ENCODE peak calls at places on chromosomes 11 and 22, in ten cellular contexts. H, Y, O, L, W, M, V, F, R and S are unnamed samples.

GRCh38 chr11:20762112-20762511 is 92.7 kb downstream of the NELL1 start:
- DNase-seq in H (no peak), Y (no peak), O (no peak), L (no peak), W (no peak), M (no peak), V (no peak), F (no peak), R (no peak), S (no peak)

GRCh38 chr11:75011357-75011756 is 22.6 kb downstream of the NEU3 start:
- DNase-seq in H (no peak), Y (no peak), O (no peak), L (no peak), W (no peak), M (no peak), V (no peak), F (no peak), R (no peak), S (no peak)

GRCh38 chr11:1307998-1308744 is 1.3 kb downstream of the TOLLIP start:
- DNase-seq in H (no peak), Y (no peak), O (no peak), L (peak), W (peak), M (peak), V (no peak), F (no peak), R (no peak), S (no peak)

GRCh38 chr22:40476341-40476740 is 105.9 kb downstream of the SGSM3 start:
- DNase-seq in H (no peak), Y (no peak), O (no peak), L (no peak), W (no peak), M (no peak), V (no peak), F (no peak), R (no peak), S (no peak)

GRCh38 chr11:61499816-61500491 is 8.6 kb upstream of the LRRC10B start:
- DNase-seq in H (no peak), Y (no peak), O (no peak), L (no peak), W (no peak), M (no peak), V (no peak), F (no peak), R (no peak), S (no peak)

GRCh38 chr11:101844608-101845007 is 70.2 kb upstream of the CEP126 start:
- DNase-seq in H (no peak), Y (no peak), O (no peak), L (no peak), W (no peak), M (no peak), V (no peak), F (no peak), R (no peak), S (no peak)

GRCh38 chr11:112050721-112051120 is 23.1 kb downstream of the PIH1D2 start:
- DNase-seq in H (no peak), Y (peak), O (no peak), L (no peak), W (no peak), M (no peak), V (no peak), F (no peak), R (no peak), S (no peak)

GRCh38 chr11:10413268-10413667 is 41.8 kb upstream of the AMPD3 start:
- DNase-seq in H (peak), Y (no peak), O (peak), L (peak), W (peak), M (no peak), V (no peak), F (peak), R (no peak), S (no peak)

GRCh38 chr11:120499088-120499487 is 12.5 kb upstream of the GRIK4 start:
- DNase-seq in H (no peak), Y (peak), O (no peak), L (no peak), W (no peak), M (no peak), V (no peak), F (no peak), R (no peak), S (no peak)

GRCh38 chr11:43130616-43131015 is 181.2 kb upstream of the API5 start:
- DNase-seq in H (no peak), Y (no peak), O (no peak), L (no peak), W (no peak), M (no peak), V (no peak), F (no peak), R (no peak), S (no peak)

GRCh38 chr22:40681451-40681850 is 2.2 kb downstream of the MCHR1 start:
- DNase-seq in H (no peak), Y (no peak), O (no peak), L (no peak), W (no peak), M (no peak), V (no peak), F (no peak), R (no peak), S (no peak)

GRCh38 chr11:85299247-85299646 is 327.9 kb downstream of the DLG2 start:
- DNase-seq in H (no peak), Y (no peak), O (no peak), L (no peak), W (no peak), M (no peak), V (no peak), F (no peak), R (no peak), S (peak)

GRCh38 chr22:50190182-50190951 is 4.7 kb downstream of the TRABD start:
- DNase-seq in H (peak), Y (peak), O (peak), L (peak), W (peak), M (peak), V (no peak), F (no peak), R (peak), S (no peak)

GRCh38 chr11:96530473-96530872 is 140.7 kb downstream of the JRKL start:
- DNase-seq in H (no peak), Y (no peak), O (no peak), L (no peak), W (no peak), M (no peak), V (no peak), F (no peak), R (no peak), S (no peak)

GRCh38 chr11:35563413-35564245 is 38.2 kb upstream of the PAMR1 start:
- DNase-seq in H (no peak), Y (no peak), O (no peak), L (no peak), W (no peak), M (no peak), V (no peak), F (no peak), R (no peak), S (no peak)

GRCh38 chr11:18036456-18036855 is 9.6 kb downstream of the TPH1 start:
- DNase-seq in H (no peak), Y (no peak), O (no peak), L (no peak), W (no peak), M (no peak), V (no peak), F (no peak), R (no peak), S (no peak)

GRCh38 chr22:24089951-24090350 is 78.8 kb downstream of the CABIN1 start:
- DNase-seq in H (no peak), Y (no peak), O (no peak), L (no peak), W (peak), M (no peak), V (no peak), F (no peak), R (no peak), S (no peak)
- TF ChIP-seq POLR2A in H (no peak), Y (no peak), O (no peak), L (no peak), W (no peak), M (no peak), V (no peak), F (no peak), R (no peak), S (no peak)

DNA sequence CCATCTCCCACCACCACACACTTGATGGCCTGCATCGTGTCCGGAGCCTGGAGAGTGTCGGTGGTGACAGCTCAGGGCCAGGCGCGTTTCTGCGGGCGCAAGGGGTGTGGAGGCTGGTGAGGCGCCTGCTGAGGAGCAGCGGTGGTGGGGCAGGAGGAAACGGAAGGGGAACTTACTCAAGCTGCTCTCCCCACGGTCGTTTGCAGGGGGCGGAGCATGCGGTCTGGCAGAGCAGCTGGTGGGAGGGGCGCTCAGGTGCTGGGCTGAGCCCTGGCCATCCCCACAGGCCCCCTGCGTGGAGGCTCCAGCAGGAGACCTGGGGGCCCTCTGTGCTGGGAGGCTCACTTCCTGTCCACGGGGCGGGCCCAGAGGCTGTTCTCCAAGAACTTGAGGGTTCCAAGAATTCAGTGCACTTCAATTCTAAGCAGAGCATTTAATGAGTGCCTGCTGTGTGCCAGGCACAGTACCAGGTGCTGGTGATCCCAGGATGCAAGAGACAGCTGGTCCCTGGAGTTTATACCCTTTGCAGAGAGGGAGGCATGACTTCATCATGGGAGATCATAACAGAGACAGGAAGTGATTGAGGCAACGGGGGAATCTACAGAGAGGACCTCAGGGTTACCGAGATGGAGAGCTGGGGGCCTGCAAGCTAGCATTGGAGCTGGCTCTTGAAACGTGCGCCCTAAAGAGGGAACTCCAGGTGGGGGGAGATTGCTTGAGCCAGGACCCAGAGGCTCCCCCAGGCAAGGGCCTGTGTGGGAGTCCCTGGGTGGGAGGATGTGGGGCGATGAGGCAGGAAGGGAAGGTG is at the start of gene RAC2:
- DNase-seq in H (no peak), Y (no peak), O (peak), L (peak), W (peak), M (peak), V (no peak), F (peak), R (no peak), S (peak)
- TF ChIP-seq POLR2A in H (no peak), Y (peak), O (no peak), L (no peak), W (peak), M (no peak), V (no peak), F (no peak), R (no peak), S (peak)

GRCh38 chr22:35839811-35840739 is 122.4 kb downstream of the APOL5 start:
- DNase-seq in H (peak), Y (no peak), O (peak), L (peak), W (peak), M (peak), V (no peak), F (peak), R (peak), S (peak)
- TF ChIP-seq POLR2A in H (no peak), Y (no peak), O (no peak), L (no peak), W (no peak), M (no peak), V (no peak), F (no peak), R (no peak), S (no peak)

GRCh38 chr11:57321996-57322880 is 2.5 kb downstream of the TNKS1BP1 start:
- DNase-seq in H (peak), Y (no peak), O (peak), L (peak), W (no peak), M (peak), V (no peak), F (peak), R (peak), S (peak)
- TF ChIP-seq POLR2A in H (peak), Y (no peak), O (no peak), L (peak), W (no peak), M (peak), V (peak), F (peak), R (peak), S (peak)

GRCh38 chr11:83159901-83160865 is 3.3 kb downstream of the PCF11 start:
- DNase-seq in H (no peak), Y (no peak), O (no peak), L (peak), W (peak), M (peak), V (no peak), F (no peak), R (no peak), S (no peak)
- TF ChIP-seq POLR2A in H (no peak), Y (peak), O (no peak), L (no peak), W (no peak), M (no peak), V (no peak), F (no peak), R (no peak), S (no peak)

GRCh38 chr22:44484618-44485017 is 13.4 kb downstream of the RTL6 start:
- DNase-seq in H (peak), Y (no peak), O (no peak), L (no peak), W (no peak), M (no peak), V (no peak), F (no peak), R (no peak), S (no peak)

GRCh38 chr22:44483878-44484277 is 14.2 kb downstream of the RTL6 start:
- DNase-seq in H (no peak), Y (no peak), O (no peak), L (no peak), W (no peak), M (no peak), V (no peak), F (no peak), R (no peak), S (no peak)

GRCh38 chr22:44475706-44476105 is 22.3 kb downstream of the RTL6 start:
- DNase-seq in H (no peak), Y (no peak), O (no peak), L (no peak), W (no peak), M (no peak), V (no peak), F (no peak), R (no peak), S (no peak)

GRCh38 chr22:44485494-44485893 is 12.5 kb downstream of the RTL6 start:
- DNase-seq in H (no peak), Y (no peak), O (no peak), L (no peak), W (no peak), M (no peak), V (no peak), F (no peak), R (no peak), S (no peak)

GRCh38 chr22:44479662-44480061 is 18.4 kb downstream of the RTL6 start:
- DNase-seq in H (no peak), Y (no peak), O (no peak), L (no peak), W (no peak), M (no peak), V (no peak), F (no peak), R (no peak), S (no peak)
- TF ChIP-seq POLR2A in H (no peak), Y (no peak), O (no peak), L (no peak), W (no peak), M (no peak), V (no peak), F (no peak), R (no peak), S (no peak)

GRCh38 chr22:30574095-30574981 is at the start of gene GAL3ST1:
- DNase-seq in H (no peak), Y (no peak), O (no peak), L (peak), W (no peak), M (peak), V (no peak), F (no peak), R (no peak), S (no peak)
- TF ChIP-seq POLR2A in H (no peak), Y (no peak), O (no peak), L (no peak), W (no peak), M (no peak), V (no peak), F (no peak), R (no peak), S (no peak)

DNA sequence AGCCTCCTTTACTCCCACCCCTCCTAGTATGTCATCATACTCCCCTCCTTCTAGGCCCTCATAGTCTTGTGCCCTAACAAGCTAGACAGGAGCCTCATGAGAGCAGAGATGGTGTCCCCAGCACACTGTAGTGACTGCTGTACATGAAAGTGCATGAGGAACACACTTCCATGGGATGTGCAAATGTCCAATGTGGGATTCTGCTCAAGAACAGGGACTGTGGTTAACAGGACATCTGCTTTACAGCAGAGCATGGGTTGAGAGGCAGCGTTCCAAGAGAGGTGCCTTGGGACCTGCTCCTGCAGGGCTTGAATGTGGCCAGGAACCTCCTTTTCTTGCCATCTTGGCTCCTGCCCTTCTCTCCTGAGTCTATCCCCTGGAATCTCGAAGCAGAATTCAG is 45.3 kb downstream of the HIRA start:
- DNase-seq in H (no peak), Y (no peak), O (no peak), L (no peak), W (no peak), M (no peak), V (no peak), F (no peak), R (no peak), S (no peak)
- TF ChIP-seq POLR2A in H (no peak), Y (no peak), O (no peak), L (no peak), W (no peak), M (no peak), V (no peak), F (no peak), R (no peak), S (no peak)